ENCODE peak calls at places on chromosomes 1 and 21, in nine cellular contexts. S is NB4; K is nephron progenitor cell; E is H54; Y is midbrain; R is left lobe of liver; Q is stimulated activated naive CD4-positive, alpha-beta T cell treated with Interleukin-2 at 50 U/mL for 16 hours; A is stromal cell of bone marrow; Z is body of pancreas. F is an unnamed sample.

GRCh38 chr1:43152866-43153265 is 19.2 kb downstream of the EBNA1BP2 start:
- DNase-seq in Y (no peak), A (no peak), S (no peak), Q (no peak), K (no peak), R (no peak), E (no peak), Z (no peak), F (peak)

GRCh38 chr1:168112673-168113305 is 23.9 kb downstream of the GPR161 start:
- DNase-seq in S (peak), Z (peak), Q (peak), R (no peak), A (peak), Y (no peak), E (peak), K (no peak), F (peak)

GRCh38 chr1:85597709-85598108 is 17.1 kb downstream of the CCN1 start:
- DNase-seq in E (no peak), A (no peak), Q (no peak), R (no peak), Y (no peak), K (no peak), Z (no peak), S (no peak), F (no peak)

GRCh38 chr1:207918016-207918415 is 7.1 kb upstream of the CD34 start:
- DNase-seq in S (no peak), Y (no peak), R (no peak), K (no peak), E (no peak), Q (no peak), Z (no peak), A (no peak), F (no peak)

GRCh38 chr1:8604041-8604942 is 213.1 kb downstream of the RERE start:
- DNase-seq in A (no peak), Y (no peak), S (no peak), Q (peak), Z (no peak), E (no peak), R (no peak), K (no peak), F (no peak)

GRCh38 chr1:205688681-205689080 is 8.4 kb upstream of the SLC45A3 start:
- DNase-seq in A (no peak), Q (no peak), K (no peak), E (no peak), Y (no peak), Z (no peak), S (no peak), R (no peak), F (no peak)

GRCh38 chr1:170041423-170042207 is 32.9 kb downstream of the KIFAP3 start:
- DNase-seq in A (no peak), Z (no peak), E (no peak), R (no peak), K (no peak), Y (no peak), Q (no peak), S (no peak), F (no peak)

GRCh38 chr1:115182012-115182715 is 92.9 kb upstream of the TSPAN2 start:
- DNase-seq in E (peak), Y (no peak), S (no peak), K (no peak), Z (no peak), Q (no peak), R (no peak), A (no peak), F (no peak)

GRCh38 chr1:207500306-207500705 is 4.3 kb downstream of the CR1 start:
- DNase-seq in Q (no peak), A (no peak), S (no peak), Y (no peak), R (no peak), E (no peak), K (no peak), Z (no peak), F (no peak)

GRCh38 chr1:34663031-34663430 is 91.8 kb upstream of the GJB5 start:
- DNase-seq in K (no peak), Y (no peak), S (no peak), R (no peak), A (no peak), E (no peak), Q (no peak), Z (no peak), F (no peak)

GRCh38 chr1:109299087-109299983 is 7.5 kb downstream of the MYBPHL start:
- DNase-seq in A (peak), S (no peak), Z (no peak), E (no peak), K (no peak), Q (no peak), R (no peak), Y (peak), F (no peak)

GRCh38 chr1:156804572-156805243 is 11.9 kb downstream of the SH2D2A start:
- DNase-seq in R (no peak), E (no peak), A (no peak), Y (peak), K (no peak), Q (no peak), S (peak), Z (no peak), F (peak)

GRCh38 chr1:48530727-48531351 is 58.8 kb upstream of the SPATA6 start:
- DNase-seq in Z (peak), S (peak), A (peak), Y (peak), R (no peak), Q (no peak), K (peak), E (peak), F (peak)

GRCh38 chr21:42195378-42196031 is 23.4 kb upstream of the ABCG1 start:
- DNase-seq in Z (no peak), E (no peak), R (no peak), Y (no peak), K (no peak), A (no peak), Q (no peak), S (peak), F (peak)

GRCh38 chr21:26849428-26850115 is 4.4 kb upstream of the ADAMTS1 start:
- DNase-seq in K (peak), E (no peak), Y (peak), S (peak), Q (no peak), R (no peak), Z (no peak), A (no peak), F (peak)

GRCh38 chr1:97603776-97604175 is 317.1 kb downstream of the DPYD start:
- DNase-seq in A (no peak), E (no peak), Y (no peak), K (no peak), S (no peak), R (no peak), Z (no peak), Q (no peak), F (no peak)

GRCh38 chr1:155128755-155129473 is 1.2 kb downstream of the EFNA1 start:
- DNase-seq in R (peak), E (no peak), S (no peak), Z (peak), A (no peak), Y (peak), K (no peak), Q (no peak), F (peak)

GRCh38 chr1:95974586-95974985 is 740.6 kb downstream of the RWDD3 start:
- DNase-seq in K (peak), Z (no peak), S (no peak), R (no peak), Q (no peak), Y (no peak), A (no peak), E (no peak), F (no peak)

GRCh38 chr1:207745839-207746767 is 5.8 kb upstream of the CD46 start:
- DNase-seq in Y (no peak), E (no peak), Q (no peak), K (no peak), Z (no peak), S (no peak), R (no peak), A (no peak), F (no peak)

GRCh38 chr21:40841524-40842196 is 5.3 kb downstream of the DSCAM start:
- DNase-seq in K (peak), A (no peak), Z (peak), R (no peak), Y (peak), E (no peak), Q (no peak), S (peak), F (no peak)

GRCh38 chr1:201329286-201329685 is 46.0 kb downstream of the PKP1 start:
- DNase-seq in K (no peak), Z (no peak), Y (no peak), Q (no peak), R (no peak), S (no peak), A (no peak), E (no peak), F (no peak)

GRCh38 chr1:47684964-47685762 is 247.3 kb downstream of the FOXD2 start:
- DNase-seq in S (no peak), R (peak), Z (no peak), Y (no peak), E (no peak), A (no peak), Q (no peak), K (peak), F (no peak)

GRCh38 chr1:230867119-230867902 is 1.0 kb downstream of the C1orf198 start:
- DNase-seq in Q (no peak), S (no peak), K (no peak), A (no peak), E (no peak), Y (no peak), Z (no peak), R (no peak), F (peak)

GRCh38 chr1:201890223-201890622 is 1.5 kb downstream of the SHISA4 start:
- DNase-seq in Q (no peak), Z (no peak), K (no peak), R (no peak), E (no peak), Y (no peak), A (no peak), S (no peak), F (no peak)

GRCh38 chr1:159989581-159989980 is 35.5 kb upstream of the SLAMF9 start:
- DNase-seq in A (peak), S (no peak), Q (no peak), Y (no peak), R (no peak), Z (no peak), K (no peak), E (no peak), F (no peak)

GRCh38 chr1:10613340-10613739 is 138.6 kb downstream of the PEX14 start:
- DNase-seq in Y (no peak), R (no peak), K (no peak), Z (no peak), S (no peak), A (no peak), Q (no peak), E (no peak), F (no peak)

GRCh38 chr1:94037392-94038229 is 83.3 kb downstream of the ABCA4 start:
- DNase-seq in Q (no peak), R (no peak), E (no peak), A (no peak), S (no peak), Y (no peak), K (no peak), Z (no peak), F (no peak)